ENCODE peak calls at places on chromosomes 16 and 17, in nine cellular contexts. C, H, M, I, U, W, Y, L and A are unnamed samples.

GRCh38 chr17:43897827-43898226 is 9.5 kb downstream of the MPP2 start:
- DNase-seq in W (peak), U (no peak), H (no peak), Y (no peak), I (no peak), L (no peak), M (no peak), C (no peak), A (no peak)

GRCh38 chr17:14833201-14833773 is 431.8 kb downstream of the PMP22 start:
- DNase-seq in H (peak), C (no peak), M (no peak), L (peak), Y (no peak), W (no peak), U (no peak), I (no peak), A (no peak)

GRCh38 chr17:65121916-65122821 is 15.0 kb upstream of the RGS9 start:
- DNase-seq in I (no peak), W (no peak), H (no peak), L (no peak), M (no peak), U (no peak), Y (no peak), C (no peak), A (no peak)

GRCh38 chr17:61139219-61139618 is 260.4 kb upstream of the TBX2 start:
- DNase-seq in W (no peak), Y (no peak), C (no peak), M (no peak), L (peak), U (no peak), H (peak), I (peak), A (no peak)

GRCh38 chr17:63698886-63699637 is 863 bp downstream of the LIMD2 start:
- DNase-seq in M (peak), I (peak), W (no peak), L (no peak), H (peak), Y (peak), C (no peak), U (peak), A (no peak)

GRCh38 chr16:19294156-19294649 is 8.7 kb downstream of the CLEC19A start:
- DNase-seq in L (no peak), M (no peak), Y (peak), C (peak), W (peak), I (no peak), U (no peak), H (no peak), A (no peak)

GRCh38 chr16:12675852-12676251 is 127.8 kb downstream of the CPPED1 start:
- DNase-seq in L (no peak), H (peak), I (no peak), C (no peak), Y (no peak), U (no peak), W (no peak), M (no peak), A (no peak)

GRCh38 chr16:11564046-11564926 is 22.4 kb downstream of the LITAF start:
- DNase-seq in C (no peak), L (no peak), H (no peak), Y (no peak), I (no peak), W (no peak), M (no peak), U (no peak), A (no peak)

GRCh38 chr17:29091591-29092291 is 48.8 kb downstream of the PIPOX start:
- DNase-seq in H (no peak), W (peak), U (no peak), Y (no peak), I (no peak), L (no peak), M (no peak), C (no peak), A (no peak)

GRCh38 chr16:85370881-85371651 is 242.1 kb upstream of the GSE1 start:
- DNase-seq in U (no peak), M (no peak), Y (no peak), H (peak), C (peak), L (no peak), W (peak), I (peak), A (peak)

GRCh38 chr16:66188786-66189725 is 177.4 kb upstream of the CDH5 start:
- DNase-seq in U (peak), H (peak), Y (no peak), I (no peak), W (no peak), M (no peak), C (peak), L (peak), A (no peak)

GRCh38 chr17:29613371-29613837 is 9.3 kb downstream of the CORO6 start:
- DNase-seq in U (peak), Y (peak), I (peak), L (no peak), M (peak), H (peak), W (peak), C (peak), A (peak)

GRCh38 chr16:4315185-4316102 is at the start of gene GLIS2:
- DNase-seq in U (peak), Y (peak), W (peak), C (peak), I (no peak), L (peak), H (peak), M (peak), A (peak)

GRCh38 chr17:8960325-8961144 is 5.0 kb downstream of the PIK3R5 start:
- DNase-seq in H (no peak), U (no peak), Y (no peak), M (no peak), C (no peak), W (no peak), I (no peak), L (no peak), A (no peak)

GRCh38 chr17:81306898-81307510 is 11.9 kb upstream of the SLC38A10 start:
- DNase-seq in W (no peak), Y (no peak), M (peak), C (no peak), I (no peak), H (no peak), L (no peak), U (no peak), A (no peak)

GRCh38 chr17:70609566-70609965 is 440.2 kb downstream of the KCNJ2 start:
- DNase-seq in C (no peak), W (no peak), Y (no peak), L (no peak), M (no peak), H (no peak), I (no peak), U (no peak), A (no peak)

GRCh38 chr17:76888661-76889060 is 20.5 kb downstream of the MGAT5B start:
- DNase-seq in Y (no peak), C (no peak), I (no peak), M (peak), L (no peak), U (peak), H (no peak), W (no peak), A (peak)

GRCh38 chr17:57257911-57258885 is 1.9 kb downstream of the MSI2 start:
- DNase-seq in W (no peak), L (no peak), M (no peak), C (no peak), Y (no peak), I (no peak), H (no peak), U (peak), A (no peak)

GRCh38 chr17:9890124-9890523 is 14.9 kb downstream of the RCVRN start:
- DNase-seq in I (no peak), H (no peak), L (no peak), U (peak), W (no peak), C (no peak), M (peak), Y (peak), A (peak)

GRCh38 chr16:72876981-72877373 is 171.0 kb downstream of the ZFHX3 start:
- DNase-seq in I (no peak), Y (no peak), L (no peak), U (no peak), C (no peak), M (no peak), W (no peak), H (peak), A (no peak)

GRCh38 chr17:47967607-47968252 is 3.2 kb upstream of the CDK5RAP3 start:
- DNase-seq in H (peak), L (no peak), M (no peak), U (no peak), W (no peak), C (no peak), Y (no peak), I (no peak), A (no peak)

GRCh38 chr16:25888873-25889272 is 197.1 kb downstream of the HS3ST4 start:
- DNase-seq in I (no peak), H (no peak), Y (no peak), C (no peak), W (no peak), M (no peak), L (no peak), U (no peak), A (no peak)

GRCh38 chr17:51703364-51704341 is 443.3 kb downstream of the UTP18 start:
- DNase-seq in M (no peak), I (no peak), L (no peak), Y (peak), C (peak), W (peak), H (no peak), U (no peak), A (no peak)

GRCh38 chr16:67248401-67249177 is at the start of gene SLC9A5:
- DNase-seq in M (peak), Y (peak), H (no peak), U (peak), W (no peak), L (no peak), I (peak), C (no peak), A (peak)

GRCh38 chr16:29148867-29149272 is 164.0 kb downstream of the LAT start:
- DNase-seq in L (no peak), H (no peak), U (no peak), I (peak), Y (peak), W (no peak), M (no peak), C (no peak), A (no peak)

GRCh38 chr17:2238432-2239169 is 65.0 kb downstream of the SMG6 start:
- DNase-seq in M (no peak), H (no peak), I (no peak), L (no peak), Y (peak), C (no peak), U (no peak), W (peak), A (no peak)

GRCh38 chr16:3669067-3669466 is 14.6 kb downstream of the DNASE1 start:
- DNase-seq in H (no peak), Y (no peak), I (peak), M (no peak), U (no peak), W (no peak), C (no peak), L (no peak), A (no peak)

GRCh38 chr17:62967111-62967449 is 1.0 kb downstream of the TANC2 start:
- DNase-seq in U (no peak), M (no peak), C (no peak), H (no peak), Y (no peak), I (no peak), L (no peak), W (no peak), A (no peak)

GRCh38 chr17:50828508-50829170 is 6.7 kb upstream of the WFIKKN2 start:
- DNase-seq in L (no peak), H (no peak), U (no peak), M (no peak), I (no peak), W (no peak), Y (no peak), C (no peak), A (no peak)

GRCh38 chr16:67199808-67200198 is 872 bp downstream of the ELMO3 start:
- DNase-seq in Y (no peak), I (no peak), H (no peak), U (peak), L (no peak), M (peak), W (no peak), C (no peak), A (no peak)

GRCh38 chr17:76131692-76132573 is 9.1 kb downstream of the FOXJ1 start:
- DNase-seq in H (no peak), M (no peak), W (peak), L (no peak), U (no peak), I (no peak), C (no peak), Y (no peak), A (no peak)

GRCh38 chr17:81170727-81171494 is 4.9 kb upstream of the AATK start:
- DNase-seq in U (no peak), L (no peak), H (no peak), Y (no peak), I (no peak), M (peak), W (no peak), C (no peak), A (no peak)

GRCh38 chr17:37490022-37490587 is 414 bp downstream of the DUSP14 start:
- DNase-seq in L (no peak), M (peak), C (peak), Y (peak), W (peak), H (peak), U (peak), I (peak), A (peak)

DNA sequence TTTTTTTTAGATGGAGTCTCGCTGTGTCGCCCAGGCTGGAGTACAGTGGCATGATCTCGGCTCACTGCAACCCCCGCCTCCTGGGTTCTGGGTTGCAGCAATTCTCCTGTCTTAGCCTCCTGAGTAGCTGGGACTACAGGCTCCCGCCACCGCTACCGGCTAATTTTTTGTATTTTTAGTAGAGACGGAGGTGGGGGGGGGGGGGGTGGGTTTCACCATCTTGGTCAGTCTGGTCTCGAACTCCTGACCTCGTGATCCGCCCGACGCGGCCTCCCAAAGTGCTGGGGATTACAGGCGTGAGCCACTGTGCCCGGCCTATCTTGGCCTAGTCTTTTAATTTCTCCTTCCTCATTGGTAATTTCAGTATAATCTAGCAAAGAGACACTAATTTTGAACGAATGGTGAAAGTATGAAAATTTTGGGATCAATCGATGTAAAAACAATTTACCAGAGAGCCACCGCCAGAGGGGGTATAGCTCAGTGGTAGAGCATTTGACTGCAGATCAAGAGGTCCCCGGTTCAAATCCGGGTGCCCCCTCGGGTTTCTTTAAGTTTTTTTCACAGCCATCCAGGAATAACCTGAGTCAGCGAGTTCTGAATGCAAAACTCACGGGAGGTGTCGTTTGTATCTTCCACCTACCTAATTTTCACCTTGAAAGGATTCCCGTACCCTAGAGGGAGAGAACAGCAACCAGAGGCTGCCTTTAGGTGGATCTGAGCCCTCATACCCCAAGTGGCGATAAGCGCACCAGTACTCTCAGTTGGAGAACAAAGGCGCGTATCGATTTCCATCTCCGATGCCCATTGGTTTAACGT is 2.5 kb upstream of the LASP1 start:
- DNase-seq in C (no peak), M (peak), U (peak), I (no peak), L (no peak), H (peak), Y (peak), W (no peak), A (peak)
- TF ChIP-seq CTCF in C (no peak), M (peak), U (peak), I (no peak), L (peak), H (peak), Y (no peak), W (no peak), A (peak)

DNA sequence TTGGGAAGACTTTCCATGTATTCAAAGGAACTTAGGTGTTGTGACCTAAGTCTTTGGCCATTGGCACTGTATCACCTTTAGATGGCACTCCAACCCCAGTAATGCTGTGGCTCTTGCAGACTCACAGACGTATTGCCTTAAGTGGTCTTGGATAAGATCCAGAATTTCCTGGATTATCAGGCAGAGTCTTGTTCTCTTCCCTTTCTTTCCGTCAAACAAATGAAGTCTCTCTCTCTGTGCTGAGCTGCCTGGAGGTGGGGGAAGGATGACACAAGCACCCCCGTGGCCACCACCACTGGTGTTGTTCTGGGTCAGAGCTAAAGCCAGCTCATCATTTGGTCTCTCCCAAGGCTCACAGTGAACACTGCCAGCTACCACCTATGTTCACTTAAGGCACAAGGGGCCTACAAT is 789.9 kb upstream of the KIF2B start:
- DNase-seq in U (peak), H (no peak), W (no peak), I (no peak), L (no peak), Y (no peak), M (peak), C (no peak), A (peak)
- TF ChIP-seq CTCF in U (peak), H (no peak), W (no peak), I (no peak), L (no peak), Y (no peak), M (no peak), C (no peak), A (peak)

DNA sequence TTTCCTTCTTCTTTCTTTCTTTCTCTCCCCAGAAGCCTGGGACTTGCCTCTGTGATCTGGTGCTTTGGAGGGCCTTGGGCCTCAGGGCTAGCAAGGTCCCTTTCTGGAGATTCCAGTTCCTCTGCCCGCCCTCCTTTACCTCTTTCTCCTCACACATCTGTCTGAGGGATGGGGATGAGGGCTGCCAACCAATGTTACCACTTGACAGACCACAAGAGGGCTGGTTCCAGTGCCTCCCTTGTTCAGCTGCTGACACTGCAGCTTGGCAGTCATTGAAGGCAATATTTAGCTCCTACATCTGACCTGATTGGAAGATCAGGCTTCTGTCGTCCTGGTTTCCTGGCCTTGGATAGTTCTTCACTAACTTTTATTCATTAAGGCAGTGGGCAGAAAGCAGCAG is 3.6 kb upstream of the ZNF652 start:
- DNase-seq in Y (peak), U (peak), L (no peak), I (no peak), C (no peak), W (no peak), H (peak), M (peak), A (no peak)
- TF ChIP-seq CTCF in Y (no peak), U (peak), L (no peak), I (no peak), C (no peak), W (no peak), H (peak), M (no peak), A (no peak)

DNA sequence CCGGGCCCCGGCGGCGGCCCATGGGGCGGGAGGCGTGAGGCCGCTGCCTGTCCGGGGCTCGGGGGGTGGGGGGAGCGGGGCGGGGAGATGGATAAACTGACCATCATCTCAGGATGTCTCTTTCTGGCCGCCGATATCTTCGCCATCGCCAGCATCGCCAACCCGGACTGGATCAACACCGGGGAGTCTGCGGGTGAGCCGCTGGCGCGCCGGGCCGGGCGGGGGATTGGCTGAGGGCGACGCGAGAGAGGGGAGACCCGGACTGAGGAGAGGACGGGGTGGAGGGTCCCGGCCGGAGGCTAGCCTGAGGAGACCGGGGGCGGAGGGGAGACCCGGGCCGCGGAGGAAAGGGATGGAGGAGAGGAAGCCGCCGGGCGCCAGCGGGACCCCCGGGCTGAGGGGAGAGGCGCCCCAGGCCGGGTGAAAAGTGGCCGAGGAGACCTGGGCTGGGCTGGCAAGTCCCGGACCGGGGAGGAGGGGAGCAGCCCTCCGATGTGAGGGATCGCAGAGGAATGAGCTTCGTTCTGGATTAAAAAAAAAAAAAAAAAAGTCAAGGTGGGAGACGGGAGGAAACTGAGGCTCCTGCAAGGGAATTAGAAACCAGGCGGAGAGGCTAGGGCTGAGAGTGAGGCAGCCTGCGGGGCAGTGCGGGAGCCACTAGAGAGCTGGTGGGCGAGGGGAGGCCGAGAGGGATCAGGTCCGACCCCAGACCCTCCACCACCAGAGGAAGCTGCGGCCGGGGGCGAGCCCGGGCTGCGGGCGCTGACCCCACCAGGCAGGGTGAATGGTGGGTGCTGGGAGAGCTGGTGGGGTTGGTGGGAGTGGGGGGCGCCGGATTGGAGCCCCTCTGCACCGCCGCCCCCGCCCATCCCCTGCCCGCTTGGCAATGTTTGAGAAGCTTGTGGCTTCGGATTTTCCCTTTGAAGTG is 568 bp downstream of the MOSMO start:
- DNase-seq in U (peak), Y (peak), C (no peak), W (no peak), I (peak), L (no peak), H (no peak), M (peak), A (peak)
- TF ChIP-seq CTCF in U (no peak), Y (no peak), C (no peak), W (no peak), I (no peak), L (no peak), H (no peak), M (no peak), A (no peak)

DNA sequence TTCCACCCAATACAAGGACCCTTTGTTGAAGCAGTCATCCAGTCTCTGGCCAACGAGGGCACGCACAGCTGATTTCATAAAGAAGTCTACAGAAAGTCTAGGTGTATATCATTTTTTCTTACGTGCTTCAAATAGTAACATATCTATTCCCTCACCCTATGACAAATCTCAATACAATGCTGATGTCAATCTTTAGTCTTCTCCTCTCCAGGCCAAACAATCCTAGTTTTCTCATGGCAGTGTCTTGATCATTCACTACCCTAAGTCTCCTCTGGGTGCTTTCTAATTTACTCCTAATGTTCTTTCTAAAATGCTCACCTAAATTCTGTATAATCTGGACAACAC is 92.6 kb downstream of the CACNG1 start:
- DNase-seq in L (no peak), U (no peak), C (no peak), W (no peak), H (no peak), I (no peak), M (no peak), Y (no peak), A (no peak)
- TF ChIP-seq CTCF in L (no peak), U (no peak), C (no peak), W (no peak), H (no peak), I (no peak), M (no peak), Y (no peak), A (no peak)

GRCh38 chr16:57535680-57536305 is 578 bp downstream of the CCDC102A start:
- DNase-seq in H (peak), W (peak), U (peak), C (peak), M (peak), Y (peak), I (peak), L (peak), A (peak)
- TF ChIP-seq CTCF in H (peak), W (no peak), U (peak), C (no peak), M (no peak), Y (no peak), I (no peak), L (no peak), A (no peak)